ENCODE peak calls at places on chromosome 11, in six cellular contexts. C, T, G, F, W and N are unnamed samples.

GRCh38 chr11:44619931-44620725 is 54.7 kb downstream of the CD82 start:
- DNase-seq in C (no peak), F (peak), G (no peak), T (no peak), W (peak), N (no peak)

GRCh38 chr11:44983786-44984185 is 33.1 kb upstream of the TP53I11 start:
- DNase-seq in T (no peak), C (no peak), F (no peak), W (no peak), G (no peak), N (no peak)

GRCh38 chr11:74673956-74674355 is 57.3 kb downstream of the CHRDL2 start:
- DNase-seq in G (no peak), C (no peak), W (peak), F (no peak), T (no peak), N (no peak)

GRCh38 chr11:114182471-114182968 is 113.7 kb upstream of the NNMT start:
- DNase-seq in C (peak), W (no peak), F (no peak), T (no peak), G (no peak), N (no peak)

GRCh38 chr11:79397252-79397651 is 43.6 kb downstream of the TENM4 start:
- DNase-seq in T (no peak), F (no peak), W (no peak), G (no peak), C (peak), N (no peak)

GRCh38 chr11:90447651-90448050 is 224.8 kb upstream of the CHORDC1 start:
- DNase-seq in T (no peak), W (no peak), F (no peak), G (no peak), C (no peak), N (no peak)

GRCh38 chr11:8063319-8063718 is 17.7 kb upstream of the TUB start:
- DNase-seq in W (peak), T (no peak), G (no peak), C (peak), F (no peak), N (no peak)

GRCh38 chr11:20022363-20023081 is 137.8 kb downstream of the DBX1 start:
- DNase-seq in T (peak), G (peak), W (no peak), C (peak), F (no peak), N (peak)

GRCh38 chr11:120612363-120613263 is 101.1 kb downstream of the GRIK4 start:
- DNase-seq in T (peak), F (no peak), C (peak), G (peak), W (no peak), N (no peak)

GRCh38 chr11:2530131-2530854 is 85.5 kb downstream of the KCNQ1 start:
- DNase-seq in C (no peak), G (no peak), T (no peak), F (peak), W (no peak), N (no peak)

GRCh38 chr11:15412054-15412453 is 297.3 kb downstream of the INSC start:
- DNase-seq in C (no peak), W (no peak), F (no peak), G (no peak), T (no peak), N (no peak)

GRCh38 chr11:12207384-12208150 is 97.2 kb downstream of the MICAL2 start:
- DNase-seq in G (no peak), F (no peak), W (no peak), T (peak), C (peak), N (no peak)

GRCh38 chr11:73139476-73140198 is 2.5 kb downstream of the FCHSD2 start:
- DNase-seq in G (no peak), W (no peak), T (no peak), C (peak), F (no peak), N (no peak)

GRCh38 chr11:131392528-131393255 is 22.3 kb downstream of the NTM start:
- DNase-seq in F (no peak), W (no peak), G (no peak), C (peak), T (no peak), N (no peak)

GRCh38 chr11:7672960-7673723 is at the start of gene CYB5R2:
- DNase-seq in F (no peak), W (no peak), T (no peak), G (peak), C (peak), N (peak)

GRCh38 chr11:72584293-72584921 is 89.8 kb downstream of the PDE2A start:
- DNase-seq in G (no peak), C (peak), W (no peak), F (peak), T (no peak), N (no peak)

GRCh38 chr11:112579282-112579681 is 318.6 kb upstream of the PLET1 start:
- DNase-seq in W (no peak), C (no peak), T (no peak), F (no peak), G (no peak), N (no peak)

GRCh38 chr11:62816567-62816966 is 11.3 kb upstream of the NXF1 start:
- DNase-seq in W (no peak), T (no peak), G (no peak), C (no peak), F (no peak), N (no peak)

GRCh38 chr11:12719221-12719620 is 45.0 kb downstream of the TEAD1 start:
- DNase-seq in F (no peak), W (no peak), T (no peak), G (no peak), C (peak), N (no peak)

GRCh38 chr11:122920579-122920978 is 38.0 kb downstream of the JHY start:
- DNase-seq in C (no peak), F (no peak), T (no peak), W (no peak), G (no peak), N (no peak)

GRCh38 chr11:130198964-130199363 is 39.4 kb downstream of the ST14 start:
- DNase-seq in W (no peak), T (no peak), C (no peak), F (no peak), G (no peak), N (no peak)

GRCh38 chr11:70558651-70559050 is 160.3 kb downstream of the CTTN start:
- DNase-seq in F (peak), C (no peak), T (no peak), W (no peak), G (no peak), N (no peak)

GRCh38 chr11:119483341-119483880 is 60.4 kb upstream of the THY1 start:
- DNase-seq in G (no peak), W (peak), T (no peak), C (no peak), F (peak), N (no peak)

GRCh38 chr11:27391336-27392015 is 28.5 kb upstream of the CCDC34 start:
- DNase-seq in G (no peak), T (no peak), C (no peak), W (no peak), F (no peak), N (no peak)

DNA sequence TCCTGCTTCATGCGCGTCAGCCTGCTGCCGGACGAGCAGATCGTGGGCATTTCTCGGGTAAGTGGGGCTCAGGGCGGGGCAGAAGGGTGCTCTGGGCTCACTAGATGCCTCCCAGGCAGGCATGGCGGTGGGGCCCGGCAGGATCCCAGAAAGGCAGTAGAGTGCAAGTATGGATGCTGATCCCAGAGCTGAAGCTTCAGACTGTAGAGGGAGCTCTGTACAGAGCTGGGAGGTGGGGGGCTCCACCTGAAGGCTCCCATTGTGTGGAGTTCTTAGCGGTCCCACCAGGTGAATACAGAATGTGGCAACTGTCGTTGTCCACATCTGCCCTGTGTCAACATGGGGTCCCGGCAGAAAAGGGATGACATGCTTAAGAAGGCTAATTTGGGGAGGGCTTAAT is 16.5 kb upstream of the RHOD start:
- DNase-seq in G (no peak), F (no peak), W (no peak), C (no peak), T (no peak), N (no peak)
- TF ChIP-seq CTCF in G (no peak), F (no peak), W (no peak), C (no peak), T (peak), N (no peak)

DNA sequence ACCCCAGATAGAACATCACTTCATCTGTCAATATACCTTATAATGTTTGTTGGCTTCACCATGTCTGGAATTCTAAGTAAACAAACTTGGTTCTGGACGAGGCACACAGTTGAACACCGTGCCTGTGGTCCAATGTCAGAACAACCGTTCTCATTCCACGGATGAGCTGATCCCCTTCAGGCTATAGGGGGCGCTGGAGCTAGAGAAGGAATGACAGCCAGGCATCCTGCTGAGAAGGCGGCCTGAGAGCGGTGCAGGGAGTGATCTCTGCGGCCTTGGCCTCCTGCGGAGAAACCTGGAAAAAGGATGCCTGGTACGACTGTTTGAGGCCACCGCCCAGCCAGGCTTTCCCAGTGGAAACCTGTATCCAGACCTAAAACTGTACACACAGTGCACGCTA is 48.7 kb downstream of the FDX1 start:
- DNase-seq in T (no peak), F (no peak), C (no peak), W (no peak), G (no peak), N (peak)
- TF ChIP-seq CTCF in T (peak), F (peak), C (peak), W (no peak), G (no peak), N (peak)

GRCh38 chr11:95089620-95090542 is at the start of gene ENDOD1:
- DNase-seq in T (peak), G (peak), C (peak), F (peak), W (peak), N (peak)
- TF ChIP-seq CTCF in T (peak), G (no peak), C (no peak), F (peak), W (peak), N (peak)

GRCh38 chr11:116895053-116895757 is 57.8 kb upstream of the APOA1 start:
- DNase-seq in G (no peak), F (no peak), T (no peak), W (no peak), C (no peak), N (peak)
- TF ChIP-seq CTCF in G (no peak), F (peak), T (peak), W (peak), C (peak), N (peak)

GRCh38 chr11:133710241-133710640 is 135.1 kb downstream of the SPATA19 start:
- DNase-seq in W (no peak), T (no peak), G (no peak), F (no peak), C (no peak), N (no peak)
- TF ChIP-seq CTCF in W (no peak), T (no peak), G (no peak), F (no peak), C (no peak), N (no peak)

GRCh38 chr11:124204008-124204407 is 20.9 kb downstream of the OR10D3 start:
- DNase-seq in F (no peak), W (no peak), T (no peak), G (no peak), C (no peak), N (no peak)
- TF ChIP-seq CTCF in F (no peak), W (no peak), T (no peak), G (no peak), C (no peak), N (no peak)

DNA sequence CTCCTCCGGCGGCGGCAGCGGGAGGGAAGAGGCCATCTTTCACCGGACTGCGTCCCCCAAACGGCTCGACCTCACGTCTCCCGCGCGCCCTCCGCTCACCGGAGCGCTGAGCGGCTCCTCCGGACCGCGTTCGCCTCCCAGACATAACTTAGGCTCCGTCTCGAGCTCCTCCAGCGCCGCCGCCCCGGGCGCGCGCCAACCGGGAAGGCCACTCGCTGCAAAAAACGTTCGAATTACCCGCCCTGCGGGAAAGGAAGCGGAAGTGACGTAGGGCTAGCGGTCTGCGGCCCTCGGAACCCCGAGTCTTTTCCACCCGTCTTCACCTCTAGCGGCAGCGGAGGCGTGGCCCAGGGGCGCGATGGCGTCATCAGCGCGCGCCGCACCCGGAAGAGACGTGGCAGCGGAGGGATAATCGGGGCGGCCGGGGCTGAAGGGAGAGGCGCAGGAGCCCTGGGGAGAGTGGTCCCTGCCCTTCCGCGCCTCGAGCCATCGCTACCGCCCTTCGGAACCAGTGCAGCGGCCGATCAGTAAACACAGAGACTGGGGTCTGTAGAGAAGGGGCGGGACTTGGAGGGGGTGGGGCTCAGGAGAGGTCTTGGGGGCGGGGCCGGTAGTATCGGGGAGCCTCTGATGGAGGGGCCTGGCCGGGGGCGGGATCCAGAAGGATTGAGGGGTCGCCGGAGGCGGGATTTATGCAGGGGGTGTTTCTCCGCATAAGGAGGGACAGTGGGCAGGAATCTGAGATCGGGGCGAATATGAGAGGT is at the start of the genes CDCA5 and ZFPL1:
- DNase-seq in F (peak), W (peak), T (peak), C (peak), G (peak), N (peak)
- TF ChIP-seq CTCF in F (no peak), W (no peak), T (no peak), C (no peak), G (no peak), N (no peak)

DNA sequence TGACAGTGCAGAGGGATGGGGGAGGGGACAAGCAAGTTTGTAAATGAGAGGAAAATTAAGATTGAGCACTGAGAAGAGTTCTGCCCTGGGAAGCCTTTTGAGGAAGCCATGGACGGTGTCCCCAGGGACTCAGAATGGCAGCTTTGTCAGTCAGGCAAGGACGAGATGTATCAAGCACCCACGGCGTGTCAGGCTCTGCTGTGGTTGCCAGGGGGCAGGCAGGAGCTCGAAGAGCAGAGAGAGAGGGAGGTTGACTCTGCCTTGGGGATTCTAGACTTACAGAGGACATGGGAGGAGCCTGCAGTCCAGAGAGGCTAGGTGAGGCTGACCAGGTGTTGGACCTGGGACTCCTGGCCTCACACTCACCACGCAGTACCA is 29.1 kb upstream of the SYT7 start:
- DNase-seq in C (no peak), T (no peak), F (no peak), G (no peak), W (no peak), N (no peak)
- TF ChIP-seq CTCF in C (peak), T (peak), F (peak), G (no peak), W (no peak), N (peak)

DNA sequence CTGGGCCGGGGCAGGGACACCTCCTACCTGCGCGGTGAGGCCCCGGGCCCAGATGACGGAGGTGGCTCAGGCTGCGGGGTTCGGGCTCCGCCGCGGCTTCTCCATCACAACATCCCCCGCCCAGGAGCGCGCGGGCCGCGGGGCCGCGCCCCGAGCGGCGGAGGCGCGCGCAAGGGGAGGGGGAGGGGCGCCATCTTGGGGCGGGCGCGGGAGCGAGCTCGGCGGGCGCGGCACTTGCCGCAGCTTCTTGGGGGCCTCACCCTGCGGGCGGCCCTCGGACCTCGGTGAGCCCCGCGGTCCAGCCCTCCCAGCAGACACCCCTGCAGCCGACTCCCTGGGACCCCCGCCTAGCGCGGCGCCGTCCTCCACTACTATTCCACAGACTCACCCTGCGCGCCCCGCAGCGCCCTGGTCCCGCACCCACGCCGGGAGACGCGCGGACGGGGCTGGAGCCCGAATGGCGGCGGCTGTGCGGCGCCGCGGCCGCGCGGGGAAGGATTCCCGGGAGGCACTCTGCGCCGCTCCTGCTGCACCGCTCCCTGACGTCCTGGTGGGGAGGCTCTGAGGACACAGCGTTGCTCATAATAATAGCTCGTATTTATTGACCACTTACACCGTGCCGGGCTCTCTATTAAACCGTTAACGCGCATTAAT is at the start of gene APBB1:
- DNase-seq in F (no peak), G (peak), T (peak), C (peak), W (no peak), N (peak)
- TF ChIP-seq CTCF in F (peak), G (no peak), T (peak), C (no peak), W (peak), N (peak)

GRCh38 chr11:128905345-128906184 is 14.4 kb downstream of the KCNJ5 start:
- DNase-seq in C (peak), T (no peak), G (peak), F (no peak), W (no peak), N (no peak)
- TF ChIP-seq CTCF in C (peak), T (peak), G (peak), F (peak), W (peak), N (peak)